ENCODE peak calls at places on chromosomes 5 and 9, in ten cellular contexts. B, R, S, A, F, J, C, M, G and D are unnamed samples. For H3K4me1, the result is how much of the 10 kb centered on the place peaks cover.

GRCh38 chr5:177412603-177413233 is 3.4 kb upstream of the F12 start:
- DNase-seq in F (no peak), R (no peak), S (no peak), M (no peak), B (no peak), J (no peak), A (no peak), C (no peak), G (no peak), D (no peak)

GRCh38 chr5:22835630-22836029 is 17.5 kb downstream of the CDH12 start:
- DNase-seq in A (no peak), F (no peak), J (no peak), S (no peak), C (no peak), B (no peak), M (no peak), R (no peak), G (no peak), D (no peak)

GRCh38 chr5:163846512-163846911 is 341.1 kb downstream of the MAT2B start:
- DNase-seq in S (no peak), F (no peak), A (no peak), R (no peak), B (no peak), C (no peak), J (no peak), G (no peak), M (no peak), D (no peak)

GRCh38 chr5:1202798-1203185 is 1.4 kb downstream of the SLC6A19 start:
- DNase-seq in J (no peak), S (no peak), F (no peak), B (no peak), G (no peak), M (no peak), C (no peak), R (no peak), A (no peak), D (no peak)

GRCh38 chr5:90488791-90489190 is 14.1 kb downstream of the POLR3G start:
- DNase-seq in M (no peak), R (no peak), G (no peak), S (no peak), A (no peak), J (no peak), F (no peak), B (no peak), C (no peak), D (no peak)

GRCh38 chr5:116084231-116084630 is 594 bp upstream of the COMMD10 start:
- DNase-seq in R (no peak), M (no peak), A (no peak), S (peak), F (peak), B (peak), C (peak), J (peak), G (no peak), D (no peak)

GRCh38 chr5:42851441-42851840 is 39.7 kb upstream of the SELENOP start:
- DNase-seq in S (no peak), F (no peak), G (no peak), B (no peak), A (no peak), R (no peak), C (no peak), J (no peak), M (no peak), D (no peak)

GRCh38 chr5:91189480-91190332 is 193.4 kb downstream of the ARRDC3 start:
- DNase-seq in G (peak), J (peak), A (peak), S (no peak), B (peak), C (peak), M (peak), R (no peak), F (peak), D (peak)

GRCh38 chr5:89346573-89346972 is 463.6 kb upstream of the MEF2C start:
- DNase-seq in A (no peak), R (no peak), G (no peak), B (no peak), F (no peak), J (no peak), M (no peak), S (no peak), C (no peak), D (no peak)

GRCh38 chr5:154773314-154773713 is 18.1 kb downstream of the LARP1 start:
- DNase-seq in R (no peak), A (no peak), G (no peak), J (no peak), F (no peak), C (no peak), S (no peak), M (no peak), B (no peak), D (no peak)

GRCh38 chr9:108515856-108516255 is 339.9 kb downstream of the ACTL7B start:
- DNase-seq in B (no peak), S (no peak), A (no peak), F (no peak), G (no peak), M (no peak), J (no peak), R (no peak), C (no peak), D (no peak)

GRCh38 chr9:88737031-88737430 is 202.1 kb downstream of the NXNL2 start:
- DNase-seq in S (no peak), J (no peak), F (no peak), B (no peak), A (no peak), G (no peak), M (no peak), C (no peak), R (no peak), D (no peak)

GRCh38 chr9:76618762-76619161 is 145.5 kb upstream of the PCA3 start:
- DNase-seq in B (no peak), M (no peak), F (no peak), C (no peak), G (no peak), A (no peak), R (no peak), S (no peak), J (no peak), D (no peak)

GRCh38 chr5:160152901-160153300 is 33.7 kb upstream of the PWWP2A start:
- DNase-seq in G (no peak), C (no peak), R (no peak), F (no peak), M (no peak), B (no peak), S (no peak), A (no peak), J (no peak), D (no peak)

GRCh38 chr5:151153300-151153699 is 4.3 kb downstream of the ANXA6 start:
- DNase-seq in B (no peak), F (no peak), J (no peak), R (no peak), M (no peak), G (no peak), S (no peak), A (no peak), C (no peak), D (no peak)

GRCh38 chr9:14245901-14246525 is 67.9 kb downstream of the NFIB start:
- DNase-seq in B (no peak), F (no peak), J (no peak), M (no peak), A (no peak), G (no peak), S (no peak), C (no peak), R (no peak), D (no peak)

GRCh38 chr5:58937031-58937681 is 354.3 kb downstream of the RAB3C start:
- DNase-seq in A (no peak), C (no peak), R (no peak), J (no peak), B (no peak), F (no peak), G (no peak), M (no peak), S (no peak), D (no peak)

GRCh38 chr9:34777667-34778066 is 67.7 kb upstream of the CCL21 start:
- DNase-seq in J (no peak), B (no peak), G (no peak), M (no peak), A (no peak), S (no peak), R (no peak), C (no peak), F (no peak), D (no peak)

GRCh38 chr5:150469718-150470470 is 20.4 kb upstream of the RPS14 start:
- DNase-seq in R (no peak), C (no peak), F (peak), S (no peak), A (no peak), G (no peak), M (no peak), B (peak), J (no peak), D (no peak)

GRCh38 chr5:85278193-85278592 is 893.5 kb upstream of the EDIL3 start:
- DNase-seq in R (no peak), S (no peak), C (no peak), G (no peak), J (no peak), F (no peak), A (no peak), B (no peak), M (no peak), D (no peak)

GRCh38 chr9:98142182-98142924 is 23.3 kb upstream of the TRIM14 start:
- DNase-seq in R (no peak), J (no peak), G (no peak), B (peak), A (no peak), F (peak), S (peak), M (no peak), C (peak), D (no peak)

GRCh38 chr5:67350185-67350584 is 153.6 kb upstream of the CD180 start:
- DNase-seq in C (no peak), M (no peak), G (no peak), S (no peak), F (no peak), R (no peak), J (no peak), A (no peak), B (no peak), D (no peak)

GRCh38 chr5:67355135-67355729 is 158.6 kb upstream of the CD180 start:
- DNase-seq in A (no peak), F (no peak), M (no peak), R (no peak), G (no peak), S (no peak), C (no peak), B (no peak), J (no peak), D (no peak)

GRCh38 chr5:67350600-67351315 is 154.2 kb upstream of the CD180 start:
- DNase-seq in M (peak), F (no peak), S (no peak), J (no peak), A (peak), B (no peak), R (no peak), G (no peak), C (peak), D (no peak)

GRCh38 chr5:67353500-67353931 is 156.9 kb upstream of the CD180 start:
- DNase-seq in M (no peak), C (peak), R (no peak), A (no peak), F (no peak), S (no peak), G (no peak), B (no peak), J (no peak), D (no peak)

GRCh38 chr5:67354051-67354450 is 157.5 kb upstream of the CD180 start:
- DNase-seq in G (no peak), A (no peak), S (no peak), R (no peak), M (no peak), C (no peak), F (no peak), B (no peak), J (no peak), D (no peak)
- H3K27ac ChIP-seq in G (no peak), A (no peak), S (no peak), R (no peak), M (no peak), C (peak), F (no peak), B (no peak), J (no peak), D (no peak)

GRCh38 chr9:93577045-93577939 is 908 bp downstream of the PHF2 start:
- DNase-seq in C (peak), S (peak), A (no peak), R (peak), B (no peak), J (no peak), G (peak), F (peak), M (no peak), D (peak)

GRCh38 chr9:93574091-93574899 is 2.1 kb upstream of the PHF2 start:
- DNase-seq in G (no peak), S (peak), F (no peak), J (no peak), C (no peak), A (no peak), M (no peak), R (no peak), B (no peak), D (peak)

GRCh38 chr9:93576296-93577044 is at the start of gene PHF2:
- DNase-seq in M (no peak), F (no peak), C (no peak), A (no peak), R (no peak), J (no peak), S (no peak), B (no peak), G (peak), D (no peak)

GRCh38 chr9:93574900-93575705 is 1.3 kb upstream of the PHF2 start:
- DNase-seq in A (peak), R (peak), C (no peak), B (no peak), G (no peak), S (peak), M (no peak), F (no peak), J (no peak), D (peak)

DNA sequence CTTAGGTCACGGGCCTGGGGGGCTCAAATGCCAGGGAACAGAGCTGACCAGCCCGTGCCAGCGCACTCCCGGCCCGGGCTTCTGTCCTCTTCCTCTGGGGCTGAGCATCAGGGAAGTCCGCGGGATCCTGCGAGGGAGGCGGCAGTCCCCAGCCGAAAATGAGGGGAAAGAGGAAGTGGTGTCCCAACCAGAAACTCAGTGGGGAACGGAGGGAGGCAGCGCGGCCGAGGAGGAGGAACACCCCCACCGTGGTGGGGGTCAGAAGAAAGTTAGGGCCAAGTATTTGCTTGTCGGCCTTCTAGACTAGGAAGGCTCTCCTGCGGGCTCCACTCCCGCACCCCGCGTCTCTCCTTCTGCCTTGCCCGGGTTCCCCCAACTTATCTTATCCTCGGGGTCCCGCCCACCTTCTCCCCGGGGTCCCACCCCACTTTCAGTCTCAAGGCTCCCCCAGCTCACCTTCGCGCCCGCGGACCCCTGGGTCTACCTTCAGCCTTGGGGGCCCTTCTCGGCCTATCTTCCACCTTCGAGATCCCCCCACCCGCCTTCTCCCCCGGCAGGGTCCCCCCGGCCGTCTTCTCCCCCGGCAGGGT is 583 bp upstream of the PHF2 start:
- DNase-seq in R (peak), F (peak), M (peak), B (peak), A (no peak), G (peak), S (peak), J (peak), C (peak), D (peak)
- TF ChIP-seq POLR2A in R (peak), F (no peak), M (peak), B (peak), A (no peak), G (no peak), S (no peak), J (no peak), C (peak), D (peak)

GRCh38 chr9:126068534-126069230 is 257.9 kb upstream of the MVB12B start:
- DNase-seq in B (no peak), A (no peak), S (no peak), G (no peak), F (no peak), M (no peak), J (no peak), R (no peak), C (no peak), D (no peak)
- H3K4me1 ChIP-seq in B (under half), A (under half), S (under half), G (under half), F (under half), M (under half), J (under half), R (under half), C (under half), D (under half)

GRCh38 chr5:109690456-109691247 is 925 bp downstream of the MAN2A1 start:
- DNase-seq in R (peak), B (peak), J (peak), A (peak), F (peak), S (peak), G (peak), M (peak), C (peak), D (peak)
- H3K27ac ChIP-seq in R (peak), B (peak), J (peak), A (peak), F (peak), S (peak), G (peak), M (peak), C (peak), D (peak)